ENCODE peak calls at places on chromosome 17, in six cellular contexts. P, T, C, R, N and L are unnamed samples.

GRCh38 chr17:49218941-49219913 is 8.7 kb downstream of the ABI3 start:
- DNase-seq in P (no peak), T (peak), R (no peak), N (peak), C (no peak), L (no peak)

GRCh38 chr17:5531019-5531418 is 44.7 kb downstream of the MIS12 start:
- DNase-seq in C (no peak), T (no peak), R (no peak), P (no peak), N (no peak), L (no peak)

GRCh38 chr17:74920679-74921044 is 2.4 kb downstream of the USH1G start:
- DNase-seq in T (no peak), P (no peak), N (no peak), C (no peak), R (no peak), L (no peak)

GRCh38 chr17:20935740-20936139 is 107.1 kb downstream of the USP22 start:
- DNase-seq in R (no peak), P (no peak), N (no peak), T (no peak), C (no peak), L (no peak)

GRCh38 chr17:44608732-44609435 is 47.4 kb upstream of the MEIOC start:
- DNase-seq in N (no peak), T (no peak), R (no peak), C (no peak), P (no peak), L (no peak)

GRCh38 chr17:74960739-74961342 is 11.7 kb downstream of the HID1 start:
- DNase-seq in C (no peak), R (no peak), P (no peak), N (peak), T (no peak), L (no peak)

GRCh38 chr17:32943206-32943605 is 15.3 kb downstream of the TMEM98 start:
- DNase-seq in C (no peak), R (no peak), P (no peak), N (no peak), T (no peak), L (no peak)

GRCh38 chr17:2054262-2054739 is 602 bp upstream of the HIC1 start:
- DNase-seq in P (no peak), N (peak), T (no peak), C (no peak), R (no peak), L (no peak)

GRCh38 chr17:66687570-66688284 is 147.2 kb upstream of the CACNG5 start:
- DNase-seq in P (no peak), R (no peak), T (no peak), N (no peak), C (no peak), L (no peak)

GRCh38 chr17:6164996-6165395 is 94.8 kb downstream of the WSCD1 start:
- DNase-seq in N (no peak), R (no peak), T (no peak), P (no peak), C (no peak), L (no peak)

GRCh38 chr17:34009946-34010345 is 245.1 kb upstream of the CCL2 start:
- DNase-seq in P (no peak), N (no peak), C (no peak), T (no peak), R (no peak), L (no peak)

GRCh38 chr17:44095647-44096496 is 25.3 kb downstream of the G6PC3 start:
- DNase-seq in C (no peak), P (no peak), R (no peak), T (peak), N (peak), L (peak)

GRCh38 chr17:74738051-74738996 is 1.3 kb downstream of the RAB37 start:
- DNase-seq in P (no peak), N (peak), T (peak), C (no peak), R (no peak), L (no peak)

GRCh38 chr17:78557598-78558039 is 19.6 kb downstream of the DNAH17 start:
- DNase-seq in C (no peak), R (no peak), T (no peak), N (no peak), P (no peak), L (peak)

GRCh38 chr17:7060165-7060890 is 16.4 kb upstream of the SLC16A11 start:
- DNase-seq in R (no peak), P (no peak), N (no peak), C (no peak), T (peak), L (peak)

GRCh38 chr17:69480197-69480596 is 65.7 kb downstream of the MAP2K6 start:
- DNase-seq in T (no peak), C (no peak), R (peak), N (no peak), P (no peak), L (no peak)

GRCh38 chr17:55437165-55437605 is 15.6 kb upstream of the MMD start:
- DNase-seq in N (no peak), T (no peak), C (no peak), P (no peak), R (no peak), L (no peak)

GRCh38 chr17:65359016-65359415 is 202.4 kb downstream of the AXIN2 start:
- DNase-seq in N (no peak), R (no peak), P (no peak), T (no peak), C (no peak), L (peak)

GRCh38 chr17:72565006-72565405 is 444.2 kb downstream of the SOX9 start:
- DNase-seq in N (no peak), T (no peak), P (no peak), C (no peak), R (no peak), L (no peak)

GRCh38 chr17:34706029-34706428 is 126.6 kb downstream of the TMEM132E start:
- DNase-seq in R (no peak), N (peak), P (no peak), C (no peak), T (no peak), L (no peak)

GRCh38 chr17:76540381-76541300 is 797 bp downstream of the PRCD start:
- DNase-seq in R (peak), N (peak), T (peak), P (peak), C (no peak), L (peak)

GRCh38 chr17:80254396-80255241 is 6.0 kb upstream of the RNF213 start:
- DNase-seq in R (peak), C (no peak), P (no peak), T (no peak), N (peak), L (peak)

GRCh38 chr17:6279659-6280058 is 155.3 kb downstream of the AIPL1 start:
- DNase-seq in R (peak), C (no peak), P (no peak), T (no peak), N (no peak), L (no peak)

GRCh38 chr17:75684249-75684648 is 17.1 kb downstream of the SAP30BP start:
- DNase-seq in C (no peak), N (no peak), T (no peak), R (no peak), P (no peak), L (no peak)

GRCh38 chr17:54891176-54891821 is 9.4 kb upstream of the TOM1L1 start:
- DNase-seq in P (no peak), T (no peak), C (no peak), N (peak), R (peak), L (peak)

GRCh38 chr17:1460233-1460632 is 4.2 kb upstream of the CRK start:
- DNase-seq in P (no peak), N (no peak), R (peak), C (no peak), T (peak), L (peak)

GRCh38 chr17:82923366-82924113 is 83.7 kb upstream of the ZNF750 start:
- DNase-seq in N (no peak), T (peak), R (no peak), P (no peak), C (no peak), L (no peak)

GRCh38 chr17:41523787-41524186 is 4.3 kb downstream of the KRT19 start:
- DNase-seq in T (no peak), P (no peak), C (no peak), R (no peak), N (peak), L (no peak)

GRCh38 chr17:12395733-12396354 is 269.8 kb upstream of the MYOCD start:
- DNase-seq in P (no peak), T (no peak), R (no peak), N (peak), C (no peak), L (peak)

GRCh38 chr17:30380106-30380420 is 1.3 kb downstream of the CPD start:
- DNase-seq in C (no peak), P (no peak), N (no peak), T (no peak), R (no peak), L (no peak)

GRCh38 chr17:47373002-47373401 is 49.2 kb downstream of the EFCAB13 start:
- DNase-seq in C (no peak), T (no peak), R (no peak), N (no peak), P (no peak), L (no peak)

GRCh38 chr17:31882571-31882970 is 18.9 kb downstream of the UTP6 start:
- DNase-seq in T (no peak), C (no peak), N (no peak), P (no peak), R (no peak), L (no peak)

GRCh38 chr17:56966277-56966676 is 5.4 kb upstream of the COIL start:
- DNase-seq in C (no peak), R (no peak), P (no peak), N (no peak), T (no peak), L (no peak)

GRCh38 chr17:79023180-79023705 is 726 bp upstream of the C1QTNF1 start:
- DNase-seq in R (no peak), P (no peak), N (no peak), C (no peak), T (no peak), L (no peak)

GRCh38 chr17:15413101-15413750 is 54.2 kb downstream of the CDRT4 start:
- DNase-seq in N (no peak), T (no peak), C (no peak), R (no peak), P (no peak), L (no peak)

GRCh38 chr17:15411556-15412198 is 55.7 kb downstream of the CDRT4 start:
- DNase-seq in N (no peak), C (no peak), R (no peak), P (peak), T (no peak), L (no peak)

GRCh38 chr17:15408803-15409202 is 58.6 kb downstream of the CDRT4 start:
- DNase-seq in R (no peak), T (no peak), N (no peak), P (no peak), C (no peak), L (no peak)

GRCh38 chr17:15412606-15413005 is 54.8 kb downstream of the CDRT4 start:
- DNase-seq in R (no peak), P (no peak), T (no peak), C (no peak), N (no peak), L (no peak)

GRCh38 chr17:15409721-15410247 is 57.6 kb downstream of the CDRT4 start:
- DNase-seq in N (no peak), C (no peak), R (no peak), P (no peak), T (no peak), L (peak)
- TF ChIP-seq POLR2A in N (no peak), C (no peak), R (no peak), P (no peak), T (no peak), L (no peak)

GRCh38 chr17:81329279-81329926 is 34.3 kb upstream of the SLC38A10 start:
- DNase-seq in R (peak), T (peak), P (peak), C (peak), N (no peak), L (peak)
- TF ChIP-seq POLR2A in R (no peak), T (peak), P (no peak), C (no peak), N (no peak), L (no peak)

DNA sequence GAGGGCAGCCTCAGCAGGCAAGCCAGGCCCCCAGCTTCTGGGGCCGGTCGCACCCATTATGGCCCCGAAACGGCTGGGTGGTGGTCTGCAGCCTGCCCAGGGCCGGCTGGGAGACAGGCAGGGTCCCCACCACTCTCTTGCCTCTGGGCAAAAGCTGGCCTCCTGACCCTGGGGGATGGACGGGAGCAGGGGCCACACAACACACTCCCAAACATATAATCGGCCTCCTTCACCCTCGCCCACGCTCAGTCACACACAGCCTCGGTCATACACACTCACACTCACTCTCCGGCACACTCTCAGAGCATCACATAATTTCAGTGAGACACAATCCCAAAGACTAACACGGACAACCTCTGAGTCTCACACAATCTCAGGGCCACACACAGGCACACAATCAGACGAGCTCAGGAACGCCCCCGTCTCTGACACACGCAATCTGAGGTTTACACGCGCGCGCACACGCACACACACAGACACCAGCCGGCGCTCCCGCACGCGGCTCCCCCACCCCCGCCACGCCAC is 563 bp downstream of the PEMT start:
- DNase-seq in C (no peak), N (no peak), T (no peak), R (no peak), P (peak), L (no peak)
- TF ChIP-seq POLR2A in C (no peak), N (no peak), T (no peak), R (no peak), P (no peak), L (no peak)

DNA sequence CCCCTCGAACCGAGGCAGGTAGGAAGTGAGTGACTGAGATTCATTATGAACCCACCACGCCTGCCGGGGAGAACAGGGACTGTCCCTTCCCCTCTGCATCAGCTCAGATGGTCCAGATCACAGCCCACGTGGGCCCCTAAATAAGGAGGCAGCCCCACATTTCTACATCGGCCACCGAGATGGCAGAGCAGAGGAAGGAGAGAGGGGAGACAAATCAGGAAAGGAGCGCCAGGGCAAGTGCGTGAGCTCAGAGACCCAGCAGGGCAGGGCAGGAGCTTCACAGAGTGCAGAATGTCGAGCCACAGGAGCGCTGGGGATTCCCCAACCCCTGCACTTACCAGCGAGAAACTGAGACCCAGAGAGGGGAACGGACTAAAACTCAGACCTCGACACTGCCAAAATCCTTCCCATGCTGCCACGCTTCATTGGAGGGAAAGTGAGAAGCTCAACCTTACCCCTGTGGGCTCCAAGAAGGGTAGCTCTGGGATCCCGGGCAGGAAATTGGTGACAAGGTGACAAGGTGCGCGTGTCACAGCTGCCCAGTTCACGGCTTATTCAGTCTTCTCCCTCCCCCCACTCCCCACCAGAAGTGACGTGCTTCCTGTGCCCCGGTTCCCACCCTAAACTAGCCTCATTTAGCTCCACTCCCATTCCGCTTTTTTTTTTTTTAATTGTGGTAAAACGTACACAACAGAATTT is at the start of gene ICAM2:
- DNase-seq in P (peak), N (peak), R (peak), T (peak), C (peak), L (no peak)
- TF ChIP-seq POLR2A in P (no peak), N (peak), R (no peak), T (peak), C (no peak), L (no peak)